ENCODE peak calls at places on chromosomes 3 and 15, in ten cellular contexts. D, Z, S, U, Q, R, A, K, P and V are unnamed samples.

GRCh38 chr15:62066663-62067447 is at the start of gene C2CD4A:
- DNase-seq in A (no peak), Z (peak; percentile 84), P (no peak), R (no peak), S (peak; percentile 58), Q (no peak), U (peak; percentile 60), K (peak; percentile 47), D (no peak), V (no peak)

GRCh38 chr3:125482406-125482805 is 37.6 kb downstream of the SNX4 start:
- DNase-seq in K (no peak), R (no peak), U (no peak), D (no peak), Z (no peak), S (no peak), Q (no peak), P (no peak), A (no peak), V (no peak)

GRCh38 chr3:80733522-80734176 is 965.9 kb upstream of the ROBO1 start:
- DNase-seq in D (peak; percentile 3), S (peak; percentile 22), U (no peak), R (no peak), A (peak; percentile 21), K (no peak), Q (no peak), Z (no peak), P (no peak), V (no peak)

GRCh38 chr3:57956119-57956832 is 51.9 kb upstream of the FLNB start:
- DNase-seq in A (no peak), K (no peak), R (no peak), U (peak; percentile 25), Z (no peak), P (no peak), Q (no peak), S (peak; percentile 97), D (no peak), V (no peak)

GRCh38 chr3:154818676-154819255 is 261.4 kb upstream of the MME start:
- DNase-seq in R (no peak), P (no peak), U (no peak), Q (no peak), K (no peak), D (no peak), Z (no peak), S (no peak), A (no peak), V (no peak)

GRCh38 chr3:98786364-98786930 is 23.3 kb downstream of the ST3GAL6 start:
- DNase-seq in S (no peak), A (no peak), Q (no peak), D (no peak), P (no peak), U (no peak), R (no peak), Z (no peak), K (no peak), V (no peak)

GRCh38 chr3:141845407-141846049 is 30.9 kb upstream of the ATP1B3 start:
- DNase-seq in D (no peak), Z (no peak), S (no peak), U (peak; percentile 48), P (no peak), A (no peak), K (peak; percentile 16), Q (no peak), R (no peak), V (no peak)

GRCh38 chr15:31214864-31215489 is 111.7 kb upstream of the KLF13 start:
- DNase-seq in S (peak; percentile 81), K (no peak), A (no peak), U (no peak), D (no peak), R (no peak), Q (no peak), P (no peak), Z (no peak), V (no peak)

GRCh38 chr3:51622868-51623267 is 48.2 kb upstream of the TEX264 start:
- DNase-seq in Q (no peak), S (no peak), R (no peak), Z (peak; percentile 51), K (no peak), D (no peak), P (no peak), U (no peak), A (peak; percentile 80), V (no peak)

GRCh38 chr15:33089165-33089877 is 105.2 kb downstream of the FMN1 start:
- DNase-seq in S (no peak), K (no peak), Z (no peak), Q (no peak), P (no peak), R (no peak), D (no peak), A (no peak), U (no peak), V (no peak)

GRCh38 chr3:54358327-54358726 is 236.0 kb downstream of the CACNA2D3 start:
- DNase-seq in K (no peak), Q (no peak), S (no peak), Z (no peak), R (no peak), D (no peak), U (no peak), A (peak; percentile 3), P (no peak), V (no peak)

GRCh38 chr15:88648357-88649214 is 9.8 kb downstream of the ISG20 start:
- DNase-seq in K (no peak), S (peak; percentile 32), Q (no peak), A (no peak), Z (no peak), U (peak; percentile 79), R (no peak), P (no peak), D (no peak), V (no peak)

GRCh38 chr15:77540346-77541060 is 92.2 kb downstream of the LINGO1 start:
- DNase-seq in A (no peak), K (no peak), P (no peak), S (no peak), U (no peak), R (no peak), Z (no peak), D (no peak), Q (no peak), V (no peak)